ENCODE peak calls at places on chromosomes 13 and 19, in seven cellular contexts. X is adrenal gland, V is esophagus muscularis mucosa, O is GM12878, U is Peyer's patch, A is suprapubic skin, Z is A549. P is an unnamed sample.
A peak's percentile ranks its signal among the peaks of the same experiment; 100 is the strongest.

GRCh38 chr13:63942372-63942771 is 2526.7 kb upstream of the PCDH20 start:
- DNase-seq in X (no peak), V (no peak), O (no peak), U (no peak), A (no peak), Z (no peak), P (no peak)

GRCh38 chr19:16026756-16027155 is 49.5 kb upstream of the TPM4 start:
- DNase-seq in X (no peak), V (no peak), O (no peak), U (peak; percentile 19), A (no peak), Z (no peak), P (no peak)

GRCh38 chr13:113603116-113603710 is 18.7 kb downstream of the TFDP1 start:
- DNase-seq in X (no peak), V (no peak), O (no peak), U (no peak), A (no peak), Z (no peak), P (no peak)

GRCh38 chr19:33226550-33227241 is 1.0 kb upstream of the SLC7A10 start:
- DNase-seq in X (no peak), V (no peak), O (no peak), U (no peak), A (no peak), Z (peak; percentile 63), P (no peak)

GRCh38 chr13:25295228-25295627 is 6.2 kb upstream of the NUP58 start:
- DNase-seq in X (no peak), V (no peak), O (no peak), U (no peak), A (no peak), Z (no peak), P (no peak)

GRCh38 chr13:114225610-114226009 is 9.1 kb upstream of the CDC16 start:
- DNase-seq in X (no peak), V (no peak), O (no peak), U (no peak), A (no peak), Z (no peak), P (no peak)

GRCh38 chr19:33348301-33349010 is 25.1 kb upstream of the CEBPG start:
- DNase-seq in X (no peak), V (no peak), O (no peak), U (no peak), A (no peak), Z (no peak), P (no peak)

GRCh38 chr19:33978286-33978685 is 181.6 kb downstream of the KCTD15 start:
- DNase-seq in X (no peak), V (no peak), O (no peak), U (no peak), A (no peak), Z (no peak), P (no peak)

GRCh38 chr19:45705115-45705514 is 12.6 kb downstream of the QPCTL start:
- DNase-seq in X (no peak), V (no peak), O (no peak), U (no peak), A (no peak), Z (no peak), P (no peak)

GRCh38 chr19:34149873-34150272 is 22.4 kb upstream of the LSM14A start:
- DNase-seq in X (no peak), V (no peak), O (no peak), U (no peak), A (no peak), Z (no peak), P (no peak)

GRCh38 chr13:95641291-95641811 is 3.2 kb downstream of the DZIP1 start:
- DNase-seq in X (no peak), V (peak; percentile 80), O (no peak), U (no peak), A (no peak), Z (no peak), P (no peak)

GRCh38 chr19:57615346-57615745 is 1.3 kb downstream of the ZNF134 start:
- DNase-seq in X (no peak), V (no peak), O (no peak), U (no peak), A (no peak), Z (no peak), P (no peak)

GRCh38 chr19:32037998-32038732 is 307.2 kb upstream of the ZNF507 start:
- DNase-seq in X (no peak), V (no peak), O (no peak), U (no peak), A (no peak), Z (no peak), P (no peak)

GRCh38 chr19:39839678-39840327 is 5.8 kb upstream of the DYRK1B start:
- DNase-seq in X (peak; percentile 78), V (no peak), O (no peak), U (no peak), A (no peak), Z (no peak), P (no peak)

GRCh38 chr19:52464798-52465470 is 11.6 kb downstream of the ZNF578 start:
- DNase-seq in X (no peak), V (no peak), O (no peak), U (no peak), A (no peak), Z (peak; percentile 8), P (no peak)

GRCh38 chr13:29547135-29547534 is 48.4 kb downstream of the SLC7A1 start:
- DNase-seq in X (no peak), V (no peak), O (no peak), U (no peak), A (no peak), Z (no peak), P (no peak)

GRCh38 chr19:38709119-38709518 is 35.2 kb downstream of the CAPN12 start:
- DNase-seq in X (no peak), V (no peak), O (no peak), U (no peak), A (no peak), Z (no peak), P (no peak)

DNA sequence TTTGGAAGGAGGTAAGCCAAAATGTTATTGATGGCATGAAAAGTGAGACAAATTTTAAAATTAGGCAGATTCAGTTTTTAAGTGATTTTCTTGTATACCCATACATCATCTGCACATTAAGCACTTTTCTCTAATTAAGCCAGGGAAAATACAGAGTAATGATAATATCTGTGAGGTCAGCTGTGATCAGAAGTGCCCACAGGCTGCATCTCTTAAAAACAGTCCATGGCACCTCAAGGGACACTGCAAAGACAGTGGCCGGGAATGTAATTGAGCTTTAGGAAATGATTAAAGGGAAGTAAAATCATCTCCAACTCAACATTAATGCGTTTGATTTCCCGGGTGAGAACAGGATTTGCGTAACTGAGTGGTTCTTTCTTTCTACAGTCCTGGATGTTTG is 2.0 kb downstream of the COL4A1 start:
- DNase-seq in X (no peak), V (no peak), O (no peak), U (no peak), A (no peak), Z (no peak), P (no peak)
- H3K4me3 ChIP-seq in X (peak overlapping the region; percentile 4), V (peak overlapping the region; percentile 93), O (no peak overlapping the region), U (no peak overlapping the region), A (peak overlapping the region; percentile 72), Z (peak overlapping the region; percentile 92), P (peak overlapping the region; percentile 77)

GRCh38 chr13:31905896-31906295 is 125.7 kb upstream of the FRY start:
- DNase-seq in X (no peak), V (no peak), O (no peak), U (no peak), A (no peak), Z (no peak), P (no peak)
- H3K4me1 ChIP-seq in X (no peaks in the 10 kb centered on the region), V (peaks cover 24% of the 10 kb centered on the region), O (no peaks in the 10 kb centered on the region), U (no peaks in the 10 kb centered on the region), A (peaks cover 25% of the 10 kb centered on the region), Z (no peaks in the 10 kb centered on the region), P (peaks cover 4% of the 10 kb centered on the region)

GRCh38 chr13:34647379-34647778 is 294.7 kb upstream of the NBEA start:
- DNase-seq in X (no peak), V (peak; percentile 47), O (no peak), U (no peak), A (no peak), Z (peak; percentile 4), P (no peak)
- TF ChIP-seq POLR2A in X (no peak), V (no peak), O (no peak), U (no peak), A (no peak), Z (no peak), P (no peak)

DNA sequence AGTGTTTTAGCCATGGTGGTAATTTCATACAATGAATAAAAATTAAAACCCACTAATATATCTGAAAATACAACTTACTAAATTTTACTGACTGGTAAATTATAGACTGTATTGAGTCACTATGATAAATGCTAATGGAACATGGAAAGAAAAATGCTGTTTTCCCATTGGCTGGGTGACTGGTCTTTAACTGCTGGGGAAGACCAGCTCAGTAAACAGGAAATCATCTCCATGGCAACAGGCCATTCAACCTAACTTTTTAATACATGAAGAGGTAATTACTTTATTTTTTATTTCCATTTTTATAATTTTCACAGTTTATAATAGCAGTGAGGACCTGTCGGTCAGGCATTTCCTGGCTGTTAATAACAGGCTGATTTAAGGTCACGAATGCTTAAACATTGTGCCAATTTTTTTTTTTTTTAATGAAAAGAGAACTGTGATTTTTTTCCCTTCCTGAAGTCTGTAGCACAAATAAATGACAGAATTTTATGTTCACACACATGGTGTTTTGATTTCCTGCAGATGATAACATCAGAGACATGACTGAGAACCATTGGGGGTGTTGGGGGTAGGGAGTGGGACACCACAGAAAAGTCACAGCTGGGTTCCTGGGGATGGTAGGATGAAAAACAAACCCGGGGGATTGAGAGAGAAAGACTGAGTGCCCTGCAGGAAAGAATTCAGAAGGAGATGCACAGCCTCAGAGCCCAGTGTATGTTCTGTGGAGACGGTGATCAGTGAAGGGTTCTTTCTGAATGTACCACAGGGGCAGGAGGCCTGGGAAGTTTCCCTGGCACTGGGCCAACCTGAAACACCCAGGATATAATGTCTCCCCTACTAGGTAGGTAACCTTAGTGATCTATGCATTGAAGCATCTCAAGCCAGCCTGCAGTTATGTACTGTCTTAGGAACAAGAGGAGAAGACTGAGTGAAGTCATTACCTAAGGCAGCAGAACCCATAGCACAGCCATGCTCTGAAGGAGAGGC is 297.1 kb downstream of the COG6 start:
- DNase-seq in X (no peak), V (no peak), O (no peak), U (no peak), A (no peak), Z (no peak), P (no peak)
- H3K4me3 ChIP-seq in X (no peak overlapping the region), V (no peak overlapping the region), O (no peak overlapping the region), U (no peak overlapping the region), A (no peak overlapping the region), Z (no peak overlapping the region), P (no peak overlapping the region)

GRCh38 chr19:42277821-42278809 is 9.1 kb downstream of the CIC start:
- DNase-seq in X (peak; percentile 32), V (no peak), O (no peak), U (peak; percentile 46), A (peak; percentile 76), Z (no peak), P (no peak)
- H3K4me1 ChIP-seq in X (peaks cover 43% of the 10 kb centered on the region), V (peaks cover 90% of the 10 kb centered on the region), O (peaks cover 50% of the 10 kb centered on the region), U (peaks cover 15% of the 10 kb centered on the region), A (peaks cover 88% of the 10 kb centered on the region), Z (peaks cover 45% of the 10 kb centered on the region), P (peaks cover 76% of the 10 kb centered on the region)